ENCODE peak calls at places on chromosomes 3 and 15, in six cellular contexts. One of them, this sample, is unnamed. For H3K36me3, the result is how much of the 10 kb centered on the place peaks cover.

GRCh38 chr3:115533218-115533617 is 90.1 kb upstream of the GAP43 start:
- DNase-seq in GM23338: no peak
- DNase-seq in DND-41: no peak
- DNase-seq in HCT116: no peak
- DNase-seq in IMR-90: no peak
- DNase-seq in osteoblast: no peak
- DNase-seq in this sample: no peak

GRCh38 chr15:82108489-82109078 is 62.8 kb upstream of the MEX3B start:
- DNase-seq in GM23338: peak
- DNase-seq in DND-41: peak
- DNase-seq in HCT116: peak
- DNase-seq in IMR-90: peak
- DNase-seq in osteoblast: peak
- DNase-seq in this sample: no peak

GRCh38 chr3:132232231-132232792 is 84.9 kb upstream of the ACP3 start:
- DNase-seq in GM23338: no peak
- DNase-seq in DND-41: no peak
- DNase-seq in HCT116: no peak
- DNase-seq in IMR-90: no peak
- DNase-seq in osteoblast: no peak
- DNase-seq in this sample: peak

GRCh38 chr3:38018296-38019266 is 10.9 kb downstream of the PLCD1 start:
- DNase-seq in GM23338: no peak
- DNase-seq in DND-41: no peak
- DNase-seq in HCT116: no peak
- DNase-seq in IMR-90: no peak
- DNase-seq in osteoblast: peak
- DNase-seq in this sample: no peak

GRCh38 chr3:141945726-141946125 is 69.3 kb downstream of the ATP1B3 start:
- DNase-seq in GM23338: no peak
- DNase-seq in DND-41: no peak
- DNase-seq in HCT116: no peak
- DNase-seq in IMR-90: no peak
- DNase-seq in osteoblast: no peak
- DNase-seq in this sample: no peak

GRCh38 chr15:89186798-89187197 is 34.6 kb downstream of the RLBP1 start:
- DNase-seq in GM23338: no peak
- DNase-seq in DND-41: no peak
- DNase-seq in HCT116: no peak
- DNase-seq in IMR-90: no peak
- DNase-seq in osteoblast: no peak
- DNase-seq in this sample: no peak

GRCh38 chr15:47331796-47332480 is 385.4 kb upstream of the SEMA6D start:
- DNase-seq in GM23338: no peak
- DNase-seq in DND-41: no peak
- DNase-seq in HCT116: no peak
- DNase-seq in IMR-90: peak
- DNase-seq in osteoblast: no peak
- DNase-seq in this sample: peak

GRCh38 chr3:159429702-159430101 is 558.9 kb upstream of the IL12A start:
- DNase-seq in GM23338: no peak
- DNase-seq in DND-41: no peak
- DNase-seq in HCT116: no peak
- DNase-seq in IMR-90: no peak
- DNase-seq in osteoblast: no peak
- DNase-seq in this sample: no peak

GRCh38 chr3:84304214-84304613 is 654.6 kb upstream of the CADM2 start:
- DNase-seq in GM23338: no peak
- DNase-seq in DND-41: no peak
- DNase-seq in HCT116: no peak
- DNase-seq in IMR-90: no peak
- DNase-seq in osteoblast: no peak
- DNase-seq in this sample: no peak

DNA sequence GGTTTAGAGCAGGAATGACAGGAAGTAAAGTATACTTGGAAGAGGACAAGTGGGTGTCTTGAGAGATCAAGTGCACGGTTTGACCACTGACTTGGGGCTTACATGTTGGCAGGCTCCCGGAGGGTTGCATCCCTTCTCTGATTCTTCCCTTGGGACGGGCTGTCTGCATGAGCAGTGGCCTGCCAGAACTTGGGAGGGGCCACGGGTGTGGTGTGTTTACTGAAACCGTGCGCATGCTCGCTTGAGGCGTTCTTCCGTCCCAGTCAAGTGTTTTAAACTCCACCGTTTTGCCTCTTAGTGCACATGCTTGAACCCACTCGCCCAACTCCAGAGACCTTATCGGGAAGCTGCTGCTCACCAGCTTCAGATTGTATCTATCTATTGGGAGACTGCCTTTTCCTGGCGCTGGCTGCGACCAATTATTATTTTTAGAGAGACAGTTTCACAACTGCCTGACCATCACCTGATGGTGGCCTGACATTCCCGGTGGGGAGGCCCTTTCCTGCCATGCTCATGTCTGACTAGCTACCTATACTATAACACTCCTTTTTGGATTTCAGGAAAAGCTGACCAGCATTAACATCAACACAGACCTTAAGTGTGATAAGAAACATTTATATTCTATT is 14.9 kb upstream of the C3orf22 start:
- DNase-seq in GM23338: no peak
- DNase-seq in DND-41: no peak
- DNase-seq in HCT116: no peak
- DNase-seq in IMR-90: no peak
- DNase-seq in osteoblast: no peak
- DNase-seq in this sample: no peak
- H3K4me3 ChIP-seq in GM23338: no peak
- H3K4me3 ChIP-seq in DND-41: no peak
- H3K4me3 ChIP-seq in HCT116: no peak
- H3K4me3 ChIP-seq in IMR-90: no peak
- H3K4me3 ChIP-seq in osteoblast: no peak
- H3K4me3 ChIP-seq in this sample: no peak

GRCh38 chr15:42726114-42726513 is 10.8 kb downstream of the CDAN1 start:
- DNase-seq in GM23338: no peak
- DNase-seq in DND-41: no peak
- DNase-seq in HCT116: no peak
- DNase-seq in IMR-90: no peak
- DNase-seq in osteoblast: peak
- DNase-seq in this sample: no peak
- H3K36me3 ChIP-seq in GM23338: under half
- H3K36me3 ChIP-seq in DND-41: half or more
- H3K36me3 ChIP-seq in HCT116: under half
- H3K36me3 ChIP-seq in IMR-90: half or more
- H3K36me3 ChIP-seq in osteoblast: half or more
- H3K36me3 ChIP-seq in this sample: under half

DNA sequence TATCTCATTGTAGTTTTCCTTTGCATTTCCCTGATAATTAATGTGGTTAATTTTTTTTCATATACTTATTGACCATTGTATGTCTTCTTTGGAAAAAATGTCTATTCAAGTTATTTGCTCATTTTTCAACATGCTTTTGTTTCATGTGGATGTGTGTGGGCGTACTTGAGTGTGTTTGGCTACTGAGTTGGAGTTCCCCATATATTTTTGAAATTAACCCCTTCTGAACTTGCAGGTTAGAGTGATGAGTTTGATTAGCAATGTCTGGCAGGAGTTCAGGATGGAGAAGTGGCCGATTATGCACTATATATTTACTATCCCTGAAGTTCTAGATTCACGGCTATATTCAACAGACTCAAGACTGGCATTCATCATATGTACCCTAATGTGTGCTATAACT is 250.4 kb upstream of the TTC14 start:
- DNase-seq in GM23338: no peak
- DNase-seq in DND-41: no peak
- DNase-seq in HCT116: no peak
- DNase-seq in IMR-90: no peak
- DNase-seq in osteoblast: no peak
- DNase-seq in this sample: no peak
- H3K4me2 ChIP-seq in GM23338: no peak
- H3K4me2 ChIP-seq in DND-41: no peak
- H3K4me2 ChIP-seq in HCT116: no peak
- H3K4me2 ChIP-seq in IMR-90: no peak
- H3K4me2 ChIP-seq in osteoblast: no peak
- H3K4me2 ChIP-seq in this sample: no peak

GRCh38 chr3:87084868-87085267 is 93.9 kb upstream of the VGLL3 start:
- DNase-seq in GM23338: no peak
- DNase-seq in DND-41: peak
- DNase-seq in HCT116: no peak
- DNase-seq in IMR-90: peak
- DNase-seq in osteoblast: peak
- DNase-seq in this sample: peak

GRCh38 chr3:87088366-87088983 is 97.5 kb upstream of the VGLL3 start:
- DNase-seq in GM23338: no peak
- DNase-seq in DND-41: no peak
- DNase-seq in HCT116: no peak
- DNase-seq in IMR-90: no peak
- DNase-seq in osteoblast: no peak
- DNase-seq in this sample: no peak

DNA sequence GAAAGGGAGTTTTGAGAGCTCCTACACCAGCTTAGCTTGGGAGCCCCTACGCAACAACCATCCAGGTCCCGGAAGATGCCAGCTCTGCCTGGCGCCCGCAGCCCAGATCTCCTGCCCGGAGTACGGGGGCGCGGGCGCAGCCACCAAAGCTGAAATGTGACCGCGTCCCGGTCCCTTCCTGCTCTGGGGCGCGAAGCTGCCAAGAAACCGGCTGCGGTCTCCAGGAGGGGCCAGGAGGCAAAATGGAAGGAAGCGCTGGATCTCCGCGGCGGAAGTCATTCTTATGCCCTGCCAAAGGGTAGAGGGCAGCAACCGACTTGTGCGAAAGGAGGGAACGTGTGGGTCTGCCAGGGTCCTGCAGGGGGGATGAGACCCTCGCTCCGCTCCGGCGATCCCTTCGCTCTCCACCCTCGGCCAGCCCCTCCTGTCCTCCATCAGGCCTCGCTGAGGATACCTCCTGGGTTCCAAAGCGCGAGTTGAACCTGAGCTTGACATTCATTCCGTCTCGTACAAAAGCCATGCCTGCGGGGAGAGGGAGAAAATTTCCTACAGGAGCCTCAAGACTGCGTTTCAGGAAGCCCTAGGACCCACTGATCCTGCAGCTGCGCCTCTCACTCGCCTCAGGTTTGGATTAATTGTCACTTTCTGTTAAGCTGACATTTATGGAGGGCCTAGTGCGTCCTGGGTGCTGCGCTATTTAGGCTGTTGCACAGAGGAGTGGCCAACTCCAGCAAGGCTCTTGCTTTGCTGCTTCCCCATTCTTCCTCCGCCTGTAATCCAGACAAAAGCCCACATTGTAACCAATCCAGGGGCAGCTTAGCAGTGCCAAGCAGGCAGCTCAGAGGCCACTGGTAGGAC is 98.3 kb upstream of the VGLL3 start:
- DNase-seq in GM23338: peak
- DNase-seq in DND-41: no peak
- DNase-seq in HCT116: no peak
- DNase-seq in IMR-90: peak
- DNase-seq in osteoblast: peak
- DNase-seq in this sample: peak
- H3K4me3 ChIP-seq in GM23338: peak
- H3K4me3 ChIP-seq in DND-41: no peak
- H3K4me3 ChIP-seq in HCT116: no peak
- H3K4me3 ChIP-seq in IMR-90: peak
- H3K4me3 ChIP-seq in osteoblast: peak
- H3K4me3 ChIP-seq in this sample: peak

GRCh38 chr15:101276501-101277037 is 716 bp downstream of the SELENOS start:
- DNase-seq in GM23338: peak
- DNase-seq in DND-41: peak
- DNase-seq in HCT116: no peak
- DNase-seq in IMR-90: peak
- DNase-seq in osteoblast: peak
- DNase-seq in this sample: peak
- H3K36me3 ChIP-seq in GM23338: under half
- H3K36me3 ChIP-seq in DND-41: half or more
- H3K36me3 ChIP-seq in HCT116: half or more
- H3K36me3 ChIP-seq in IMR-90: under half
- H3K36me3 ChIP-seq in osteoblast: half or more
- H3K36me3 ChIP-seq in this sample: half or more

GRCh38 chr15:24880663-24881062 is 74.1 kb upstream of the SNRPN start:
- DNase-seq in GM23338: no peak
- DNase-seq in DND-41: no peak
- DNase-seq in HCT116: no peak
- DNase-seq in IMR-90: no peak
- DNase-seq in osteoblast: no peak
- DNase-seq in this sample: no peak

GRCh38 chr15:24879492-24879891 is 75.3 kb upstream of the SNRPN start:
- DNase-seq in GM23338: no peak
- DNase-seq in DND-41: no peak
- DNase-seq in HCT116: no peak
- DNase-seq in IMR-90: no peak
- DNase-seq in osteoblast: no peak
- DNase-seq in this sample: no peak

GRCh38 chr15:24877174-24877573 is 77.6 kb upstream of the SNRPN start:
- DNase-seq in GM23338: peak
- DNase-seq in DND-41: no peak
- DNase-seq in HCT116: no peak
- DNase-seq in IMR-90: peak
- DNase-seq in osteoblast: no peak
- DNase-seq in this sample: no peak

GRCh38 chr15:24878153-24878552 is 76.6 kb upstream of the SNRPN start:
- DNase-seq in GM23338: peak
- DNase-seq in DND-41: no peak
- DNase-seq in HCT116: no peak
- DNase-seq in IMR-90: peak
- DNase-seq in osteoblast: no peak
- DNase-seq in this sample: peak
- H3K4me2 ChIP-seq in GM23338: no peak
- H3K4me2 ChIP-seq in DND-41: no peak
- H3K4me2 ChIP-seq in HCT116: no peak
- H3K4me2 ChIP-seq in IMR-90: peak
- H3K4me2 ChIP-seq in osteoblast: peak
- H3K4me2 ChIP-seq in this sample: peak

GRCh38 chr3:105800320-105800719 is 68.5 kb downstream of the CBLB start:
- DNase-seq in GM23338: no peak
- DNase-seq in DND-41: no peak
- DNase-seq in HCT116: no peak
- DNase-seq in IMR-90: no peak
- DNase-seq in osteoblast: no peak
- DNase-seq in this sample: no peak
- H3K4me3 ChIP-seq in GM23338: no peak
- H3K4me3 ChIP-seq in DND-41: no peak
- H3K4me3 ChIP-seq in HCT116: no peak
- H3K4me3 ChIP-seq in IMR-90: no peak
- H3K4me3 ChIP-seq in osteoblast: no peak
- H3K4me3 ChIP-seq in this sample: no peak

GRCh38 chr15:34900748-34901147 is 68.8 kb downstream of the AQR start:
- DNase-seq in GM23338: no peak
- DNase-seq in DND-41: no peak
- DNase-seq in HCT116: no peak
- DNase-seq in IMR-90: no peak
- DNase-seq in osteoblast: no peak
- DNase-seq in this sample: no peak

GRCh38 chr15:34904527-34904926 is 65.0 kb downstream of the AQR start:
- DNase-seq in GM23338: no peak
- DNase-seq in DND-41: no peak
- DNase-seq in HCT116: no peak
- DNase-seq in IMR-90: no peak
- DNase-seq in osteoblast: no peak
- DNase-seq in this sample: no peak

DNA sequence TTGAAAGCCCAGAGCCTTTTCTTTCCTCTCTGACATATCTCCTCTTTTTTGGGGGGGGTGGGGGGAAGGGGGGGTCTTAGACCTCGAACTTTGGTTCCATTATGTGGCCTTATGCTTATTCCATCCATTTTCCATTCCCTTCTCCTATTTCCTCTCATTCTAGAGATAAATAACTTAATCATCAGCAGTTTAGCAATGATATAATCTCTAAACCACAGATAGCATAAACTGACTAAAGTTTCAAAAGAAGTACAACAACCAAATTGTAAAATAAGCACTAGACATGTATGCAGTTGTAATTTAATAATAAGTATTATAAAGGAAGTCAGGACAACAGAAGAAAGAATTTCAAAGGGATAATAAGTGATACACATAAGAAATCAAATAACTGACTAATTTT is 64.5 kb downstream of the AQR start:
- DNase-seq in GM23338: no peak
- DNase-seq in DND-41: no peak
- DNase-seq in HCT116: no peak
- DNase-seq in IMR-90: peak
- DNase-seq in osteoblast: no peak
- DNase-seq in this sample: no peak
- H3K36me3 ChIP-seq in GM23338: under half
- H3K36me3 ChIP-seq in DND-41: half or more
- H3K36me3 ChIP-seq in HCT116: under half
- H3K36me3 ChIP-seq in IMR-90: under half
- H3K36me3 ChIP-seq in osteoblast: under half
- H3K36me3 ChIP-seq in this sample: under half